ENCODE peak calls at places on chromosomes 3 and 15, in ten cellular contexts. U, W, N, F, Y, J, D, Q, P and T are unnamed samples.

GRCh38 chr15:73048624-73049295 is 3.5 kb upstream of the NEO1 start:
- DNase-seq in W (no peak), D (no peak), N (no peak), P (peak), U (no peak), J (no peak), F (no peak), Q (no peak), Y (no peak), T (no peak)

GRCh38 chr15:96361309-96362000 is 31.0 kb downstream of the NR2F2 start:
- DNase-seq in F (no peak), D (no peak), N (no peak), W (no peak), P (no peak), J (no peak), U (no peak), Y (no peak), Q (no peak), T (no peak)

GRCh38 chr3:64977308-64978100 is 289.7 kb upstream of the ADAMTS9 start:
- DNase-seq in Y (no peak), N (no peak), J (peak), W (peak), U (no peak), D (no peak), P (peak), Q (no peak), F (no peak), T (no peak)

GRCh38 chr15:57198654-57199241 is 177.6 kb upstream of the CGNL1 start:
- DNase-seq in W (peak), P (no peak), N (no peak), F (no peak), J (peak), Q (no peak), D (no peak), Y (no peak), U (no peak), T (no peak)

GRCh38 chr3:135450985-135451384 is 514.5 kb upstream of the PPP2R3A start:
- DNase-seq in Y (no peak), J (no peak), W (no peak), D (no peak), U (no peak), P (no peak), F (no peak), Q (no peak), N (no peak), T (no peak)

GRCh38 chr15:52052076-52052935 is 33.3 kb downstream of the MAPK6 start:
- DNase-seq in Q (no peak), N (no peak), P (no peak), J (no peak), D (no peak), U (no peak), Y (no peak), W (no peak), F (no peak), T (peak)

GRCh38 chr3:143608966-143609365 is 239.3 kb downstream of the SLC9A9 start:
- DNase-seq in Y (peak), F (no peak), N (no peak), J (peak), P (peak), U (no peak), W (peak), Q (no peak), D (no peak), T (no peak)

GRCh38 chr3:34132069-34132677 is 333.7 kb downstream of the PDCD6IP start:
- DNase-seq in W (no peak), P (no peak), D (no peak), N (no peak), F (no peak), J (no peak), Y (no peak), Q (no peak), U (no peak), T (no peak)

GRCh38 chr15:67082007-67082536 is 16.7 kb downstream of the SMAD3 start:
- DNase-seq in Q (peak), J (no peak), W (no peak), U (no peak), P (no peak), F (no peak), D (no peak), Y (no peak), N (no peak), T (no peak)

GRCh38 chr3:194687638-194688206 is 2.0 kb downstream of the FAM43A start:
- DNase-seq in U (no peak), Q (peak), D (no peak), F (peak), W (peak), J (peak), Y (no peak), N (no peak), P (peak), T (peak)
- H3K4me3 ChIP-seq in U (peak), Q (peak), D (no peak), F (peak), W (peak), J (peak), Y (peak), N (no peak), P (peak), T (peak)

DNA sequence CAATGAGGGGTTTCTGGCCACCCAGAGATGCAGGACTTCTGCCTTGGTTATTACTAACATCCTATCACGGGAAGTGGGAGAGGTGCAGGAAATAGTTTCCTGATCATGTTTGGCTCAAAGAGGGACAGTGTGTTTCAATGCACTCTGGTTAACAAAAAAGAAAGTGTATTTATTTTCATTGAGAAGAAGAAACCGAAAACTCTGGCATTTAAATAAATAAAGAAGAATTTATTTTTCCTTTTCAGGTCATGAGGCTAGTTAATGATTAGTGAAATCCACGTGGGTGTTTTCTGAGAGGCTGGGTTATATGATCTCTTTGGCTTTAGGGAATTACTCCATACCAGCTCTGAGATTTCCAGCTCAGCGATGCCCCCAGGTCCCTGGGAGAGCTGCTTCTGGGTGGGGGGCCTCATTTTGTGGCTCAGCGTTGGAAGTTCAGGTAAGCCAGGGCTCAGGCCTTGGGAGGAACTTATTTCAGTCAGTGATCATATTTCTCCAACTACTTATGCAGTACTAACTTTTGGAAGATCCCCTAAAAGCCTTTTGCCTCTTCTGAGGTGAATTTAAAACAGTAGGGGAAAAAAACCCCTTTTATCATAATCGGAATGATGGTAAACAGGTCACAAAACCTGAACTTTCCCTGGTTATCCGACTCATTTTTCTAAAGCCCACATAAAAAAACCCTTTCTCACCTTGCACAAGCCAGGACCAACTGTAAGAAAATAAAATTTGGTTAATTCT is at the start of gene PLA1A:
- DNase-seq in U (no peak), F (no peak), D (no peak), N (no peak), Q (no peak), W (no peak), P (no peak), Y (no peak), J (no peak), T (no peak)
- H3K4me3 ChIP-seq in U (no peak), F (no peak), D (no peak), N (no peak), Q (no peak), W (no peak), P (no peak), Y (no peak), J (no peak), T (no peak)

GRCh38 chr3:54243262-54243931 is 121.0 kb downstream of the CACNA2D3 start:
- DNase-seq in Q (no peak), Y (no peak), J (no peak), W (no peak), D (no peak), U (no peak), F (no peak), N (no peak), P (no peak), T (no peak)
- H3K4me3 ChIP-seq in Q (no peak), Y (no peak), J (peak), W (peak), D (peak), U (peak), F (no peak), N (no peak), P (peak), T (no peak)

DNA sequence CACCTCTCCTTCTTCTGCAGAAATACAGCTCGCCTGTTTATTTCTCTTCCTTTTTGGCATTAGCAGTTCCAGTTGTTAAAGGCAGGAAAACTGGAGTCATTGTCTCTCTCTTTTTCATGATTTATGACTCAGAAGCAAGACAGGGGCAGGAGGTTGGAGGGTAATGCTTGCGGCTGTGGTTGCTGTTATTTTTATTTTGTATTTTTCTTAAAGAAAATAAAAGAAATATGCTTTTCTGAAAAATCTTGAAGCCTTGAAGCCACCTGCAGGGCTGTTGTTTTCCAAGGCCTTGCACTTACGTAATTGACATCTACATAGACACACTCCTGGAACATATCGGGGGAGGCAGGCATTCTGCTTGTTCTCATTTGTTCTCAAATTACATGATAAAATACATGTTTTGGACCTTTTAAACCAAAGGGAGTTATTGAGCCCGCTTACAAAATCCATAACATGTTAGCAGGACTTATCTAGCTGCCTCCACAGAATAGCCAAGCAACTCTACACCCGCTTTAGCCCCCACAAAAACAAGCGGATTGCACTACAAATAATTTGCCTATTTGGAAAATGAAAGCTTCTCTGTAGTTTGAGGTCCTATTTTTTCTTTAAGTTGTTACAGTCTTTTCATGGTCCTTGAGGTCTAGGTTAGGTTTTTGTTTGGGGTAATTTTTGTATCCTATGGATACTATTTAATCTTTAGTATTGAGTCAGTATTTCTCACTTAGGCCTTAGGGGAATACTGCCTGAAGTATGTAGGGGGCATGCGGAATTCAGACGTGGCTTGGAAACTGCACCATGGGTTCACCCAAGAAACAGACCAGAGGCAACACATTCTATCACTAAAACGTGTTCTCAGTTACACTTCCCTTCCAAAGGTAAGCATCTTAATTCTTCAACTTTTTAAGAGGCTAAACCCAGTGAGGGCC is 1004.5 kb upstream of the NR2F2 start:
- DNase-seq in P (peak), Q (no peak), W (no peak), N (no peak), U (no peak), Y (no peak), F (peak), D (no peak), J (peak), T (no peak)
- H3K4me3 ChIP-seq in P (peak), Q (no peak), W (no peak), N (no peak), U (no peak), Y (no peak), F (peak), D (no peak), J (peak), T (no peak)

GRCh38 chr3:50620846-50621245 is 3.9 kb downstream of the MAPKAPK3 start:
- DNase-seq in N (no peak), Y (no peak), J (peak), F (no peak), P (no peak), U (no peak), Q (no peak), D (no peak), W (no peak), T (no peak)
- H3K4me3 ChIP-seq in N (no peak), Y (no peak), J (no peak), F (no peak), P (peak), U (no peak), Q (no peak), D (no peak), W (no peak), T (peak)

GRCh38 chr15:45203182-45203581 is 15.4 kb upstream of the SHF start:
- DNase-seq in J (no peak), Y (no peak), P (no peak), U (no peak), N (no peak), Q (no peak), F (no peak), W (no peak), D (no peak), T (no peak)

GRCh38 chr15:45200799-45201556 is 13.2 kb upstream of the SHF start:
- DNase-seq in F (peak), W (peak), P (peak), J (peak), N (peak), Q (peak), U (peak), D (peak), Y (peak), T (peak)

GRCh38 chr15:45199136-45199810 is 11.5 kb upstream of the SHF start:
- DNase-seq in N (no peak), U (no peak), Y (no peak), D (no peak), J (peak), Q (peak), W (peak), P (peak), F (peak), T (no peak)

GRCh38 chr15:45200001-45200798 is 12.4 kb upstream of the SHF start:
- DNase-seq in U (peak), Q (peak), D (peak), P (peak), W (peak), J (peak), N (peak), F (peak), Y (peak), T (peak)

GRCh38 chr15:45201557-45202246 is 13.9 kb upstream of the SHF start:
- DNase-seq in W (no peak), Y (no peak), P (no peak), F (no peak), J (no peak), Q (no peak), U (no peak), N (no peak), D (no peak), T (no peak)
- H3K4me3 ChIP-seq in W (no peak), Y (no peak), P (peak), F (peak), J (no peak), Q (peak), U (no peak), N (no peak), D (peak), T (no peak)

DNA sequence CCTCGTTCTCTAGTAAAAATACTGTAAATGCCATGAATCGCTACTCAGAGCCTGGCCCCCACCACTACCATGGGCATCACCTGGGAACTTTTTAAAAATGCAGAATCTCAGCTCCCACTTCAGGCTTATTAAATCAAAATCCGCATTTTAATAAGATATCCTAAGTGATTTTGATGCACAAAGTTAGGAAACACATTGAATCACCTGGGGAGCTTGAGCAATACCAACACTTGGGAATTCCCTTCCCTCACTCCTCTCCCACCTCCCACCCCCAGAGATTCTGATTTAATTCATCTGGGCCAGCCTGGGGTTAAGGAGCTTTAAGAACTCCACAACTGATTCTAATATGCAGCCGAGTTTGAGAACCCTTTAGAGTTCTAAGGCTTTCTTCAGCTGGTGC is 26.8 kb downstream of the RLBP1 start:
- DNase-seq in W (no peak), J (no peak), Y (no peak), F (no peak), U (no peak), P (no peak), N (no peak), D (no peak), Q (no peak), T (no peak)
- H3K4me3 ChIP-seq in W (no peak), J (no peak), Y (no peak), F (no peak), U (no peak), P (no peak), N (no peak), D (no peak), Q (no peak), T (no peak)

GRCh38 chr3:48476426-48477053 is 27.4 kb downstream of the SHISA5 start:
- DNase-seq in J (no peak), N (no peak), F (no peak), P (no peak), Q (no peak), U (no peak), Y (no peak), W (no peak), D (no peak), T (no peak)
- H3K4me3 ChIP-seq in J (no peak), N (no peak), F (no peak), P (no peak), Q (no peak), U (no peak), Y (no peak), W (no peak), D (no peak), T (no peak)

GRCh38 chr15:76376029-76376428 is 39.5 kb downstream of the ISL2 start:
- DNase-seq in U (no peak), W (no peak), D (no peak), Q (no peak), Y (no peak), J (no peak), N (no peak), P (peak), F (no peak), T (no peak)
- H3K4me3 ChIP-seq in U (no peak), W (no peak), D (no peak), Q (no peak), Y (no peak), J (no peak), N (no peak), P (no peak), F (no peak), T (no peak)